ENCODE peak calls at places on chromosome 20, in seven cellular contexts. H is NAMALWA, M is RWPE1, X is NCI-H460, C is upper lobe of right lung, Q is GM12892, E is GM06990. A is an unnamed sample.

GRCh38 chr20:12358655-12359009 is 440.9 kb downstream of the BTBD3 start:
- DNase-seq in H (no peak), M (no peak), X (no peak), C (no peak), Q (no peak), E (no peak), A (no peak)

GRCh38 chr20:7015257-7015656 is 247.8 kb downstream of the BMP2 start:
- DNase-seq in H (no peak), M (no peak), X (no peak), C (no peak), Q (no peak), E (no peak), A (no peak)

GRCh38 chr20:15756001-15756400 is 817.2 kb downstream of the KIF16B start:
- DNase-seq in H (no peak), M (no peak), X (no peak), C (no peak), Q (no peak), E (no peak), A (no peak)

GRCh38 chr20:62023935-62024334 is 41.7 kb downstream of the TAF4 start:
- DNase-seq in H (no peak), M (no peak), X (no peak), C (no peak), Q (no peak), E (no peak), A (peak; percentile 40)

GRCh38 chr20:13800728-13801134 is 15.9 kb downstream of the NDUFAF5 start:
- DNase-seq in H (no peak), M (peak; percentile 92), X (no peak), C (peak; percentile 86), Q (no peak), E (no peak), A (peak; percentile 84)

GRCh38 chr20:3777726-3778629 is 3.3 kb downstream of the SPEF1 start:
- DNase-seq in H (no peak), M (peak; percentile 63), X (no peak), C (peak; percentile 87), Q (no peak), E (no peak), A (peak; percentile 91)

GRCh38 chr20:33660685-33661058 is 1.5 kb upstream of the C20orf144 start:
- DNase-seq in H (no peak), M (no peak), X (no peak), C (no peak), Q (no peak), E (no peak), A (peak; percentile 17)

GRCh38 chr20:49287555-49288249 is 9.8 kb upstream of the ZNFX1 start:
- DNase-seq in H (peak; percentile 53), M (no peak), X (no peak), C (no peak), Q (no peak), E (no peak), A (no peak)

GRCh38 chr20:38599410-38599882 is 2.2 kb upstream of the ARHGAP40 start:
- DNase-seq in H (no peak), M (peak; percentile 71), X (no peak), C (peak; percentile 92), Q (no peak), E (no peak), A (no peak)

GRCh38 chr20:5535211-5535756 is 214.9 kb upstream of the SHLD1 start:
- DNase-seq in H (no peak), M (peak; percentile 42), X (no peak), C (no peak), Q (no peak), E (no peak), A (no peak)

GRCh38 chr20:48490976-48491657 is 336.7 kb downstream of the PREX1 start:
- DNase-seq in H (no peak), M (no peak), X (no peak), C (no peak), Q (no peak), E (no peak), A (no peak)

GRCh38 chr20:61868006-61868405 is 197.7 kb downstream of the TAF4 start:
- DNase-seq in H (no peak), M (no peak), X (no peak), C (no peak), Q (no peak), E (no peak), A (no peak)

GRCh38 chr20:19975436-19975799 is 41.7 kb upstream of the NAA20 start:
- DNase-seq in H (no peak), M (peak; percentile 51), X (peak; percentile 17), C (peak; percentile 71), Q (no peak), E (no peak), A (no peak)

GRCh38 chr20:13492001-13492480 is 146.7 kb downstream of the TASP1 start:
- DNase-seq in H (no peak), M (peak; percentile 55), X (no peak), C (no peak), Q (no peak), E (no peak), A (no peak)

GRCh38 chr20:297098-297924 is at the start of gene ZCCHC3:
- DNase-seq in H (peak; percentile 92), M (peak; percentile 91), X (peak; percentile 84), C (peak; percentile 96), Q (peak; percentile 85), E (peak; percentile 94), A (peak; percentile 92)

GRCh38 chr20:23205221-23205620 is 119.1 kb upstream of the CD93 start:
- DNase-seq in H (no peak), M (no peak), X (no peak), C (no peak), Q (no peak), E (no peak), A (no peak)

A was measured in aorta.